ENCODE peak calls at places on chromosome 10, in nine cellular contexts. N, H, L, M, C, B, O, V and I are unnamed samples.

GRCh38 chr10:131972474-131973071 is 9.2 kb downstream of the BNIP3 start:
- DNase-seq in C (peak), H (no peak), N (peak), L (peak), B (peak), O (peak), M (peak), V (no peak), I (no peak)

GRCh38 chr10:100970076-100970913 is 991 bp downstream of the SEMA4G start:
- DNase-seq in H (no peak), V (peak), N (no peak), B (no peak), C (no peak), L (no peak), M (no peak), O (peak), I (peak)

GRCh38 chr10:114856544-114857287 is 35.1 kb downstream of the FHIP2A start:
- DNase-seq in H (no peak), O (no peak), L (no peak), V (no peak), C (no peak), N (no peak), B (no peak), M (no peak), I (no peak)

GRCh38 chr10:103395754-103396066 is 565 bp downstream of the ATP5MK start:
- DNase-seq in M (no peak), N (peak), H (no peak), C (no peak), V (peak), O (peak), L (no peak), B (no peak), I (peak)

GRCh38 chr10:112139176-112139575 is 44.4 kb downstream of the GPAM start:
- DNase-seq in V (no peak), L (no peak), C (no peak), B (no peak), O (no peak), H (no peak), M (no peak), N (no peak), I (no peak)

GRCh38 chr10:44962870-44963738 is 3.5 kb downstream of the RASSF4 start:
- DNase-seq in B (no peak), N (peak), M (no peak), V (peak), O (peak), H (no peak), C (no peak), L (no peak), I (no peak)

GRCh38 chr10:3781458-3782098 is 3.4 kb downstream of the KLF6 start:
- DNase-seq in M (peak), N (peak), O (peak), H (no peak), C (peak), B (peak), V (peak), L (peak), I (no peak)

GRCh38 chr10:6269953-6270867 is 67.5 kb downstream of the PFKFB3 start:
- DNase-seq in C (no peak), B (no peak), V (peak), H (no peak), L (peak), O (no peak), M (peak), N (no peak), I (no peak)